ENCODE peak calls at places on chromosomes 16 and 17, in six cellular contexts. J, F, L, X, H and I are unnamed samples. For H3K4me1, the result is how much of the 10 kb centered on the place peaks cover.

GRCh38 chr17:43917348-43918025 is 10.2 kb upstream of the MPP2 start:
- DNase-seq in J (peak), H (peak), X (peak), L (peak), F (peak), I (no peak)

GRCh38 chr16:85984947-85985451 is 86.0 kb downstream of the IRF8 start:
- DNase-seq in X (no peak), F (no peak), H (no peak), L (no peak), J (no peak), I (no peak)

GRCh38 chr16:47236716-47237115 is 93.0 kb upstream of the NETO2 start:
- DNase-seq in J (peak), L (no peak), X (no peak), H (no peak), F (no peak), I (no peak)

GRCh38 chr16:73275448-73275847 is 227.5 kb upstream of the ZFHX3 start:
- DNase-seq in J (no peak), H (no peak), X (no peak), L (no peak), F (no peak), I (no peak)

GRCh38 chr17:14925498-14925897 is 339.6 kb downstream of the PMP22 start:
- DNase-seq in F (no peak), J (no peak), L (no peak), X (no peak), H (no peak), I (no peak)

GRCh38 chr16:73060216-73060615 is 12.3 kb upstream of the ZFHX3 start:
- DNase-seq in L (no peak), J (no peak), X (no peak), H (no peak), F (no peak), I (no peak)

GRCh38 chr16:76207270-76207669 is 69.9 kb upstream of the CNTNAP4 start:
- DNase-seq in F (no peak), X (no peak), H (peak), J (peak), L (no peak), I (no peak)

GRCh38 chr17:78263063-78263735 is 31.8 kb downstream of the TMEM235 start:
- DNase-seq in F (no peak), X (peak), L (no peak), H (peak), J (peak), I (no peak)

GRCh38 chr16:86091976-86092375 is 193.0 kb downstream of the IRF8 start:
- DNase-seq in L (no peak), H (no peak), J (no peak), X (no peak), F (no peak), I (no peak)

GRCh38 chr16:51163366-51163765 is 12.3 kb upstream of the SALL1 start:
- DNase-seq in H (no peak), X (peak), L (peak), F (no peak), J (no peak), I (no peak)

GRCh38 chr17:77772461-77772897 is 186.0 kb upstream of the TNRC6C start:
- DNase-seq in F (peak), H (peak), L (peak), X (peak), J (peak), I (peak)

GRCh38 chr17:36755586-36755985 is 154.2 kb downstream of the MRM1 start:
- DNase-seq in X (no peak), F (no peak), J (peak), H (peak), L (no peak), I (no peak)

GRCh38 chr16:11484691-11485258 is 101.9 kb downstream of the LITAF start:
- DNase-seq in J (no peak), H (no peak), X (peak), L (peak), F (no peak), I (no peak)

GRCh38 chr17:15086776-15087175 is 178.3 kb downstream of the PMP22 start:
- DNase-seq in J (no peak), L (no peak), H (no peak), X (no peak), F (no peak), I (no peak)

GRCh38 chr17:4599505-4600281 is 15.4 kb downstream of the SMTNL2 start:
- DNase-seq in X (peak), F (no peak), H (peak), J (peak), L (peak), I (peak)

GRCh38 chr17:44128383-44128782 is 4.9 kb upstream of the HDAC5 start:
- DNase-seq in J (no peak), X (no peak), L (no peak), H (no peak), F (no peak), I (no peak)

GRCh38 chr17:50443492-50444051 is 17.6 kb downstream of the ACSF2 start:
- DNase-seq in X (no peak), F (no peak), J (no peak), H (no peak), L (peak), I (no peak)

GRCh38 chr16:86387461-86388440 is 122.6 kb upstream of the FOXF1 start:
- DNase-seq in F (no peak), H (no peak), L (peak), X (peak), J (no peak), I (no peak)

GRCh38 chr17:71724339-71724738 is 396.5 kb upstream of the SOX9 start:
- DNase-seq in H (no peak), J (no peak), X (no peak), L (no peak), F (no peak), I (no peak)

GRCh38 chr17:66420961-66421371 is 118.6 kb downstream of the PRKCA start:
- DNase-seq in L (peak), X (peak), H (no peak), F (peak), J (no peak), I (no peak)

GRCh38 chr16:53489754-53490153 is 13.3 kb downstream of the AKTIP start:
- DNase-seq in X (no peak), J (no peak), H (no peak), F (no peak), L (no peak), I (no peak)

GRCh38 chr16:53486230-53486629 is 16.8 kb downstream of the AKTIP start:
- DNase-seq in L (no peak), X (no peak), J (no peak), F (no peak), H (no peak), I (no peak)

GRCh38 chr16:53482123-53482522 is 20.9 kb downstream of the AKTIP start:
- DNase-seq in F (peak), X (peak), H (no peak), J (no peak), L (peak), I (no peak)

GRCh38 chr16:53480394-53480793 is 22.6 kb downstream of the AKTIP start:
- DNase-seq in X (no peak), L (no peak), J (no peak), F (no peak), H (no peak), I (no peak)

GRCh38 chr16:53484542-53484941 is 18.5 kb downstream of the AKTIP start:
- DNase-seq in L (no peak), X (no peak), J (no peak), F (no peak), H (no peak), I (no peak)
- H4K91ac ChIP-seq in L (no peak), X (no peak), J (no peak), F (no peak), H (no peak), I (no peak)

DNA sequence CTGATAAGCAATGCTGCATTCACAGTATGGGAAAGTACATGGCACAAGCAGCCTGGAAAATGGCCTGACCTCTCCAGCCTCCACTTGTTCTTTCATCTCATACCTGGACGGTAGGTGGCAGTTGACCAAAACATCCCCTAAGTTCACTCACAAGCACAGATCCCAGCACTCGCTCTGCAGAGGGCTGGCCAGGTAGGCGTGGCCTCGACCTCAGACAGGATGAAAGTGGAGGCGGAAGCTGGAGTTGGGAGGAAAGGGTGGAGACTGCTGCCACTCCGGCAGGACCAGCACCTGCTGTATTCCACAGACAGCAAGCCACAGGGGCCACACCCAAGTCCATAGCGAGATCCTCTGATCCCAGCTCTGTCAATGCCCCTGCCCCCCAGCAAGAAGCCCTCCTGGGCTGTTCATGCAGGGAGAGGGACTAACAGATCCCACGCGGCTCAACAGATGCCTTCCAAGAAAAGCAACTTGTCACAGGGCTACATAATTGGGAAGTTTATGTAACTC is 31.3 kb downstream of the ZCCHC14 start:
- DNase-seq in F (peak), J (peak), L (no peak), H (peak), X (peak), I (peak)
- H3K4me1 ChIP-seq in F (under half), J (under half), L (under half), H (under half), X (half or more), I (under half)

DNA sequence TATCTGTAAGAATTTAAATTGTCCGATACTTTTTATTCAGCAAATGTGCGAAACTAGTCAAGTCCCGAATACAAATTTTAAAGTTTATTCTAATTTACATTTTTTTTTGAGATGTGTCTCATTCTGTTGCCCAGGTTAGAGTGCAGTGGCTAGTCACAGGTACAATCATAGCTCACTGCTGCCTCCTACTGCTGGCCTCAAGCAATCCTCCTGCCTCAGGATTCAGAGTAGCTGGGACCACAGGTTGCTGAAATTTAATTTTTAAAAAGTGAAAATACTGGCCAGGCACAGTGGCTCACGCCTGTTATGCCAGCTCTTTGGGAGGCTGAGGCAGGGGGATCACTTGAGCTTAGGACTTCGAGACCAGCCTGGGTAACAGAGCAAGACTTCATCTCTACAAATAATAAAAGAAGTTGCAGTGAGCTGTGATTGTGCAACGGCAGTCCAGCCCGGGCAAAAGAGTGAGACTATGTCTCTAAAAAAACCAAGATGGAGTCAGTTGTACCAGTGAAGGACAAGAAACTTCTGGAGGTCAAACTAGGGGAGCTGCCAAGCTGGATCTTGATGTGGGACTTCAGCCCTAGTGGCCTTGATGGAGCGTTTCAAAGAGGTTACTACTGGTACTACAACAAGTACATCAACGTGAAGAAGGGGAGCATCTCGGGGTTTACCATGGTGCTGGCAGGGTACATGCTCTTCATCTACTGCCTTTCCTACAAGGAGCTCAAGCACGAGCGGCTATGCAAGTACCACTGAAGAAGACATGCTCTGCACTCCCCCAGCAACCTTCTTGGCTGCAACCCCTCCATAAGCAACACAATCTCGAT is 5.6 kb downstream of the POLG2 start:
- DNase-seq in H (no peak), J (no peak), X (peak), L (peak), F (peak), I (no peak)
- H4K91ac ChIP-seq in H (no peak), J (no peak), X (no peak), L (no peak), F (no peak), I (no peak)

GRCh38 chr17:81484195-81484979 is 28.2 kb downstream of the ACTG1 start:
- DNase-seq in X (peak), H (peak), L (peak), J (peak), F (peak), I (peak)
- H3K4me1 ChIP-seq in X (half or more), H (under half), L (under half), J (under half), F (under half), I (half or more)

GRCh38 chr17:1896243-1897163 is 66.7 kb downstream of the RPA1 start:
- DNase-seq in H (no peak), J (no peak), X (no peak), F (no peak), L (no peak), I (no peak)

GRCh38 chr17:1890758-1891450 is 61.1 kb downstream of the RPA1 start:
- DNase-seq in L (no peak), J (no peak), F (no peak), X (no peak), H (no peak), I (no peak)

GRCh38 chr17:1898332-1898731 is 68.5 kb downstream of the RPA1 start:
- DNase-seq in H (no peak), F (no peak), X (no peak), L (no peak), J (no peak), I (no peak)

GRCh38 chr17:1898872-1899271 is 69.1 kb downstream of the RPA1 start:
- DNase-seq in J (no peak), L (no peak), X (no peak), F (no peak), H (no peak), I (no peak)

GRCh38 chr17:1894753-1895339 is 65.0 kb downstream of the RPA1 start:
- DNase-seq in L (no peak), J (no peak), F (peak), X (no peak), H (no peak), I (no peak)
- H4K91ac ChIP-seq in L (no peak), J (no peak), F (no peak), X (no peak), H (no peak), I (no peak)

DNA sequence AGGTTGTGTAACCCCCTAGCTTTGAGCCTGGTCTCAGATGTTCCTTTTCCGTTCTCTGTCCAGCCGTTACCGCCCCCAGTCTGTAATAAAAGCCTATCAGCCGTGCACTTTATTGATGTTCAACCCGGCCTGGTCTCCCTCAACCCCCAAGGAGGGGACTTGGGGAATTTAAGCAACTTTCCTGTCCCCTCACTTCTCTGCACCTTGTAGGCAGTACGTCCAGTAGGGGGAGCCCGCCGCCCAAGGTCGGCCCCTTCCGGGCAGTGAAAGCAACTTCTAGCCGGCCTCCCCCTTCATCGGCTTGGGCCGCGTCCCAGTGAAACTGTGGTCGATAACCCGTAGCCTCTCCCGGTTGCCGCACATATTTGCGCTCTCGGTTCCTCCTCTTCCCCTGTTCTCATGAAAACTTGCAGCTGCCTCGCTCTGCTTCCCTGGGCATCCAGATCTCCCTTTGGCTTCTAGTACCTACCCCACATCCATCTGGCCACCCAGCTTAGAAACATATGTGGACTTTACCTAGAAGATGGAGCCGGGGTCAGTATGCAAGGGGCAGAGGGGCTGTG is 7.9 kb downstream of the PNPO start:
- DNase-seq in F (peak), H (peak), X (peak), L (peak), J (peak), I (peak)
- H3K4me1 ChIP-seq in F (under half), H (under half), X (under half), L (under half), J (under half), I (under half)